ENCODE peak calls at places on chromosomes 16 and 17, in four cellular contexts. F, Z, L and C are unnamed samples.

GRCh38 chr16:68408428-68408827 is 39.9 kb downstream of the SMPD3 start:
- DNase-seq in F (no peak), L (no peak), Z (no peak), C (no peak)

GRCh38 chr17:78343099-78343432 is 16.8 kb downstream of the SOCS3 start:
- DNase-seq in Z (peak), L (no peak), F (peak), C (peak)

GRCh38 chr16:4404967-4405696 is 11.3 kb downstream of the CORO7 start:
- DNase-seq in Z (no peak), F (no peak), L (no peak), C (no peak)

GRCh38 chr17:38601539-38602351 is 4.0 kb downstream of the SRCIN1 start:
- DNase-seq in L (no peak), F (no peak), Z (no peak), C (no peak)

GRCh38 chr17:72465191-72466024 is 344.6 kb downstream of the SOX9 start:
- DNase-seq in F (no peak), L (peak), Z (no peak), C (peak)

GRCh38 chr16:67543582-67543981 is 15.0 kb downstream of the RIPOR1 start:
- DNase-seq in F (no peak), L (no peak), Z (no peak), C (no peak)

GRCh38 chr16:22848451-22848850 is 34.5 kb downstream of the HS3ST2 start:
- DNase-seq in L (no peak), F (no peak), Z (no peak), C (no peak)

GRCh38 chr17:37570527-37571093 is 38.6 kb downstream of the SYNRG start:
- DNase-seq in L (peak), Z (peak), F (no peak), C (no peak)

GRCh38 chr16:89135166-89135565 is 36.4 kb upstream of the CDH15 start:
- DNase-seq in Z (no peak), L (no peak), F (no peak), C (no peak)

GRCh38 chr16:30715777-30716445 is 16.9 kb downstream of the SRCAP start:
- DNase-seq in Z (no peak), L (no peak), F (no peak), C (no peak)

GRCh38 chr16:84599528-84600202 is 18.2 kb downstream of the COTL1 start:
- DNase-seq in Z (peak), F (peak), L (peak), C (no peak)

GRCh38 chr17:78197147-78197830 is 10.1 kb downstream of the AFMID start:
- DNase-seq in F (no peak), L (peak), Z (no peak), C (no peak)

GRCh38 chr16:52440248-52440647 is 106.7 kb downstream of the TOX3 start:
- DNase-seq in L (no peak), F (no peak), Z (no peak), C (no peak)

GRCh38 chr17:56596741-56597494 is 3.4 kb downstream of the NOG start:
- DNase-seq in F (no peak), L (no peak), Z (no peak), C (no peak)

GRCh38 chr17:74085434-74085833 is 118.0 kb upstream of the RPL38 start:
- DNase-seq in L (no peak), F (no peak), Z (no peak), C (no peak)

GRCh38 chr16:67013823-67014640 is 14.9 kb upstream of the CBFB start:
- DNase-seq in Z (peak), F (peak), L (peak), C (peak)

GRCh38 chr17:43998552-43998951 is 5.9 kb upstream of the NAGS start:
- DNase-seq in F (no peak), L (no peak), Z (peak), C (no peak)

GRCh38 chr16:89026121-89026612 is 49.2 kb upstream of the CBFA2T3 start:
- DNase-seq in L (no peak), Z (no peak), F (no peak), C (no peak)

GRCh38 chr16:28237754-28238357 is 26.1 kb upstream of the XPO6 start:
- DNase-seq in F (no peak), L (no peak), Z (no peak), C (no peak)

GRCh38 chr16:19595043-19595767 is 39.7 kb downstream of the VPS35L start:
- DNase-seq in Z (peak), L (no peak), F (no peak), C (peak)

GRCh38 chr17:29162909-29163341 is 17.3 kb downstream of the MYO18A start:
- DNase-seq in L (no peak), Z (no peak), F (no peak), C (no peak)

GRCh38 chr17:4558311-4558972 is 1.9 kb downstream of the GGT6 start:
- DNase-seq in F (no peak), L (no peak), Z (no peak), C (no peak)

GRCh38 chr17:41982026-41982989 is 15.7 kb downstream of the CNP start:
- DNase-seq in Z (no peak), L (no peak), F (no peak), C (no peak)

GRCh38 chr17:58870747-58871146 is 115.1 kb downstream of the PPM1E start:
- DNase-seq in F (no peak), Z (peak), L (no peak), C (no peak)